ENCODE peak calls at places on chromosomes 12 and 14, in five cellular contexts. One of them, this sample, is unnamed. For H3K36me3, the result is how much of the 10 kb centered on the place peaks cover.

GRCh38 chr12:15634010-15634676 is 155.0 kb downstream of the EPS8 start:
- DNase-seq in upper lobe of right lung: no peak
- DNase-seq in neural progenitor cell: no peak
- DNase-seq in MM.1S: no peak
- DNase-seq in tibial nerve: no peak
- DNase-seq in this sample: peak

GRCh38 chr14:33254876-33255275 is 316.2 kb downstream of the NPAS3 start:
- DNase-seq in neural progenitor cell: no peak
- DNase-seq in tibial nerve: no peak
- DNase-seq in upper lobe of right lung: no peak
- DNase-seq in MM.1S: no peak
- DNase-seq in this sample: no peak

GRCh38 chr12:64407342-64408223 is 3.4 kb downstream of the XPOT start:
- DNase-seq in tibial nerve: no peak
- DNase-seq in MM.1S: no peak
- DNase-seq in neural progenitor cell: peak
- DNase-seq in upper lobe of right lung: no peak
- DNase-seq in this sample: no peak

GRCh38 chr12:14961466-14962155 is at the start of gene ARHGDIB:
- DNase-seq in tibial nerve: no peak
- DNase-seq in MM.1S: peak
- DNase-seq in upper lobe of right lung: no peak
- DNase-seq in neural progenitor cell: no peak
- DNase-seq in this sample: peak

GRCh38 chr12:24416423-24417109 is 467.1 kb upstream of the SOX5 start:
- DNase-seq in upper lobe of right lung: no peak
- DNase-seq in neural progenitor cell: no peak
- DNase-seq in MM.1S: no peak
- DNase-seq in tibial nerve: no peak
- DNase-seq in this sample: no peak

GRCh38 chr12:40106655-40107054 is 774 bp upstream of the SLC2A13 start:
- DNase-seq in neural progenitor cell: no peak
- DNase-seq in tibial nerve: no peak
- DNase-seq in upper lobe of right lung: no peak
- DNase-seq in MM.1S: no peak
- DNase-seq in this sample: no peak

GRCh38 chr12:107225626-107226025 is 132.3 kb upstream of the CRY1 start:
- DNase-seq in upper lobe of right lung: no peak
- DNase-seq in tibial nerve: no peak
- DNase-seq in MM.1S: no peak
- DNase-seq in neural progenitor cell: peak
- DNase-seq in this sample: no peak

GRCh38 chr12:127006972-127007371 is 1260.0 kb upstream of the TMEM132C start:
- DNase-seq in MM.1S: no peak
- DNase-seq in upper lobe of right lung: no peak
- DNase-seq in neural progenitor cell: no peak
- DNase-seq in tibial nerve: no peak
- DNase-seq in this sample: no peak

GRCh38 chr12:85713368-85713767 is 122.8 kb downstream of the RASSF9 start:
- DNase-seq in neural progenitor cell: no peak
- DNase-seq in MM.1S: no peak
- DNase-seq in upper lobe of right lung: no peak
- DNase-seq in tibial nerve: no peak
- DNase-seq in this sample: no peak

GRCh38 chr14:96039633-96040311 is 610 bp downstream of the C14orf132 start:
- DNase-seq in upper lobe of right lung: peak
- DNase-seq in MM.1S: no peak
- DNase-seq in tibial nerve: no peak
- DNase-seq in neural progenitor cell: peak
- DNase-seq in this sample: no peak

GRCh38 chr14:51176819-51177218 is 63.2 kb upstream of the TMX1 start:
- DNase-seq in MM.1S: no peak
- DNase-seq in tibial nerve: no peak
- DNase-seq in neural progenitor cell: peak
- DNase-seq in upper lobe of right lung: no peak
- DNase-seq in this sample: no peak

GRCh38 chr14:105272623-105273022 is 24.3 kb downstream of the BTBD6 start:
- DNase-seq in tibial nerve: no peak
- DNase-seq in MM.1S: no peak
- DNase-seq in upper lobe of right lung: no peak
- DNase-seq in neural progenitor cell: no peak
- DNase-seq in this sample: no peak

GRCh38 chr14:51394804-51395203 is 154.8 kb downstream of the TMX1 start:
- DNase-seq in neural progenitor cell: no peak
- DNase-seq in tibial nerve: no peak
- DNase-seq in upper lobe of right lung: no peak
- DNase-seq in MM.1S: no peak
- DNase-seq in this sample: peak

GRCh38 chr14:35369701-35370191 is 34.8 kb downstream of the NFKBIA start:
- DNase-seq in neural progenitor cell: no peak
- DNase-seq in tibial nerve: no peak
- DNase-seq in upper lobe of right lung: no peak
- DNase-seq in MM.1S: no peak
- DNase-seq in this sample: peak

GRCh38 chr12:124626841-124627502 is 59.6 kb upstream of the NCOR2 start:
- DNase-seq in MM.1S: no peak
- DNase-seq in upper lobe of right lung: no peak
- DNase-seq in tibial nerve: peak
- DNase-seq in neural progenitor cell: no peak
- DNase-seq in this sample: no peak

GRCh38 chr14:74140374-74140850 is 55.7 kb downstream of the LIN52 start:
- DNase-seq in tibial nerve: peak
- DNase-seq in MM.1S: no peak
- DNase-seq in upper lobe of right lung: peak
- DNase-seq in neural progenitor cell: peak
- DNase-seq in this sample: no peak

GRCh38 chr14:67166450-67166853 is 22.8 kb upstream of the GARIN2 start:
- DNase-seq in upper lobe of right lung: no peak
- DNase-seq in MM.1S: peak
- DNase-seq in tibial nerve: no peak
- DNase-seq in neural progenitor cell: peak
- DNase-seq in this sample: peak

GRCh38 chr12:11650697-11651281 is 1.3 kb downstream of the ETV6 start:
- DNase-seq in upper lobe of right lung: no peak
- DNase-seq in MM.1S: peak
- DNase-seq in tibial nerve: no peak
- DNase-seq in neural progenitor cell: peak
- DNase-seq in this sample: peak

GRCh38 chr12:108633534-108634224 is at the start of gene SELPLG:
- DNase-seq in neural progenitor cell: no peak
- DNase-seq in upper lobe of right lung: peak
- DNase-seq in MM.1S: peak
- DNase-seq in tibial nerve: no peak
- DNase-seq in this sample: no peak

GRCh38 chr14:32601908-32602307 is 272.8 kb downstream of the AKAP6 start:
- DNase-seq in MM.1S: no peak
- DNase-seq in tibial nerve: no peak
- DNase-seq in neural progenitor cell: no peak
- DNase-seq in upper lobe of right lung: no peak
- DNase-seq in this sample: no peak

GRCh38 chr14:97833291-97833690 is 1036.1 kb downstream of the VRK1 start:
- DNase-seq in MM.1S: no peak
- DNase-seq in neural progenitor cell: peak
- DNase-seq in upper lobe of right lung: no peak
- DNase-seq in tibial nerve: no peak
- DNase-seq in this sample: no peak

GRCh38 chr14:73785336-73785833 is 66.2 kb upstream of the PTGR2 start:
- DNase-seq in neural progenitor cell: peak
- DNase-seq in MM.1S: no peak
- DNase-seq in tibial nerve: no peak
- DNase-seq in upper lobe of right lung: no peak
- DNase-seq in this sample: peak

GRCh38 chr14:23486116-23486515 is 16.6 kb downstream of the NGDN start:
- DNase-seq in upper lobe of right lung: no peak
- DNase-seq in neural progenitor cell: no peak
- DNase-seq in MM.1S: no peak
- DNase-seq in tibial nerve: no peak
- DNase-seq in this sample: no peak

GRCh38 chr12:60052483-60052882 is 456.7 kb downstream of the SLC16A7 start:
- DNase-seq in neural progenitor cell: no peak
- DNase-seq in MM.1S: no peak
- DNase-seq in upper lobe of right lung: no peak
- DNase-seq in tibial nerve: no peak
- DNase-seq in this sample: peak

GRCh38 chr12:91620949-91621348 is 438.3 kb upstream of the DCN start:
- DNase-seq in tibial nerve: no peak
- DNase-seq in MM.1S: no peak
- DNase-seq in upper lobe of right lung: no peak
- DNase-seq in neural progenitor cell: peak
- DNase-seq in this sample: no peak

GRCh38 chr12:55797068-55797467 is 20.5 kb downstream of the SARNP start:
- DNase-seq in neural progenitor cell: peak
- DNase-seq in upper lobe of right lung: no peak
- DNase-seq in MM.1S: no peak
- DNase-seq in tibial nerve: no peak
- DNase-seq in this sample: peak

GRCh38 chr12:57404966-57405640 is 25.7 kb downstream of the R3HDM2 start:
- DNase-seq in MM.1S: no peak
- DNase-seq in tibial nerve: no peak
- DNase-seq in neural progenitor cell: no peak
- DNase-seq in upper lobe of right lung: no peak
- DNase-seq in this sample: no peak

GRCh38 chr12:27493260-27493935 is 30.6 kb upstream of the PPFIBP1 start:
- DNase-seq in tibial nerve: no peak
- DNase-seq in neural progenitor cell: no peak
- DNase-seq in upper lobe of right lung: no peak
- DNase-seq in MM.1S: no peak
- DNase-seq in this sample: peak

GRCh38 chr14:89428556-89429196 is 11.6 kb upstream of the FOXN3 start:
- DNase-seq in tibial nerve: no peak
- DNase-seq in MM.1S: no peak
- DNase-seq in upper lobe of right lung: peak
- DNase-seq in neural progenitor cell: peak
- DNase-seq in this sample: peak
- H3K4me3 ChIP-seq in tibial nerve: no peak
- H3K4me3 ChIP-seq in MM.1S: no peak
- H3K4me3 ChIP-seq in upper lobe of right lung: no peak
- H3K4me3 ChIP-seq in neural progenitor cell: no peak
- H3K4me3 ChIP-seq in this sample: no peak

GRCh38 chr12:62332598-62332997 is 72.4 kb downstream of the USP15 start:
- DNase-seq in MM.1S: no peak
- DNase-seq in tibial nerve: no peak
- DNase-seq in neural progenitor cell: no peak
- DNase-seq in upper lobe of right lung: no peak
- DNase-seq in this sample: peak

GRCh38 chr12:62331306-62331705 is 71.1 kb downstream of the USP15 start:
- DNase-seq in upper lobe of right lung: no peak
- DNase-seq in MM.1S: no peak
- DNase-seq in tibial nerve: no peak
- DNase-seq in neural progenitor cell: no peak
- DNase-seq in this sample: no peak

GRCh38 chr12:62328296-62328921 is 68.2 kb downstream of the USP15 start:
- DNase-seq in neural progenitor cell: no peak
- DNase-seq in tibial nerve: no peak
- DNase-seq in upper lobe of right lung: no peak
- DNase-seq in MM.1S: no peak
- DNase-seq in this sample: no peak
- H3K36me3 ChIP-seq in neural progenitor cell: under half
- H3K36me3 ChIP-seq in tibial nerve: under half
- H3K36me3 ChIP-seq in upper lobe of right lung: under half
- H3K36me3 ChIP-seq in MM.1S: under half
- H3K36me3 ChIP-seq in this sample: under half

GRCh38 chr14:99052467-99052866 is 219.5 kb downstream of the BCL11B start:
- DNase-seq in upper lobe of right lung: no peak
- DNase-seq in tibial nerve: no peak
- DNase-seq in neural progenitor cell: no peak
- DNase-seq in MM.1S: no peak
- DNase-seq in this sample: no peak
- TF ChIP-seq CTCF in upper lobe of right lung: no peak
- TF ChIP-seq CTCF in tibial nerve: no peak
- TF ChIP-seq CTCF in neural progenitor cell: no peak
- TF ChIP-seq CTCF in MM.1S: no peak
- TF ChIP-seq CTCF in this sample: no peak

DNA sequence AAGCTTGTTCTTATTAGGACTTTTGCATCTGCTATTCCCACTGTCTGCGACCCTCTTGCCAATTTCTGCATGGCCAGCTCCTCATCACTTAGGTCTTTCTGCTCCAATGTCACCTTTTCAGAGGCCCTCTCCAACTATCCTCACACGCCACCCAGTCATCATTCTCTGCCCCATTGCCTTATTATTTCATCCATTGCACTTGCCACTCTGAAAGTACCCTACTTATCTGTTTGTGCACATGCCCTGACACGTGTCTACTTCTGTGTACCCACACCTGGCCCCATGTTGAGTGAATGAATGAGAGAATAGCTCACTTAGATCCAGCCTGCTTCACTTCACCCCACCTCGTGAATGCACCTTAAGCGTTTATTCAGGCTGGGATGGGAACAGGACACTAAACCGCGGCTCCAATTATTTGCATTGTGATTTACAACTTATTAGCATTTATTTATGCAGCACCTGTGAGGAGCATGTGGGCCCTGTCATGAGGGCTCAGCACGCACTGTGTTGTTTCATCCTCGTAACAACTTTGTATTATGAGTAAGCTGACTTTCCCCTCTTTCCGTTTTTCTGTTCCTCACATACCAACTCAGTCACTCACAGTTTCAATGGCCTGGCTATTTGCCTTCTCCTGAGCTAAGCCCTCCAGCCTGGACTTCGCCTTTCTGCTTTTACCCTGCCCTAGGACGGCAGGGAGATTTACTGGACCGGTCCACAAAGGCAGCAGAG is 218.9 kb upstream of the TBX3 start:
- DNase-seq in MM.1S: no peak
- DNase-seq in tibial nerve: no peak
- DNase-seq in neural progenitor cell: no peak
- DNase-seq in upper lobe of right lung: no peak
- DNase-seq in this sample: no peak
- H3K4me3 ChIP-seq in MM.1S: no peak
- H3K4me3 ChIP-seq in tibial nerve: no peak
- H3K4me3 ChIP-seq in neural progenitor cell: no peak
- H3K4me3 ChIP-seq in upper lobe of right lung: no peak
- H3K4me3 ChIP-seq in this sample: no peak

GRCh38 chr12:8088574-8088973 is 6.5 kb downstream of the NECAP1 start:
- DNase-seq in neural progenitor cell: no peak
- DNase-seq in upper lobe of right lung: no peak
- DNase-seq in MM.1S: peak
- DNase-seq in tibial nerve: no peak
- DNase-seq in this sample: no peak
- H3K36me3 ChIP-seq in neural progenitor cell: under half
- H3K36me3 ChIP-seq in upper lobe of right lung: under half
- H3K36me3 ChIP-seq in MM.1S: under half
- H3K36me3 ChIP-seq in tibial nerve: half or more
- H3K36me3 ChIP-seq in this sample: under half

GRCh38 chr12:119803391-119803791 is 73.7 kb downstream of the CIT start:
- DNase-seq in MM.1S: no peak
- DNase-seq in neural progenitor cell: peak
- DNase-seq in upper lobe of right lung: no peak
- DNase-seq in tibial nerve: no peak
- DNase-seq in this sample: peak
- TF ChIP-seq CTCF in MM.1S: no peak
- TF ChIP-seq CTCF in neural progenitor cell: no peak
- TF ChIP-seq CTCF in upper lobe of right lung: no peak
- TF ChIP-seq CTCF in tibial nerve: no peak
- TF ChIP-seq CTCF in this sample: no peak